ENCODE peak calls at places on chromosome 21, in five cellular contexts. One of them, this sample, is unnamed.

GRCh38 chr21:42975886-42976608 is 1.7 kb downstream of the PKNOX1 start:
- DNase-seq in GM23338: no peak
- DNase-seq in endothelial cell of umbilical vein: no peak
- DNase-seq in transverse colon: no peak
- DNase-seq in stomach: no peak
- DNase-seq in this sample: no peak

GRCh38 chr21:34571994-34572393 is 42.9 kb downstream of the RCAN1 start:
- DNase-seq in GM23338: no peak
- DNase-seq in endothelial cell of umbilical vein: no peak
- DNase-seq in transverse colon: no peak
- DNase-seq in stomach: no peak
- DNase-seq in this sample: no peak

GRCh38 chr21:31363720-31364119 is 19.7 kb upstream of the TIAM1 start:
- DNase-seq in GM23338: no peak
- DNase-seq in endothelial cell of umbilical vein: no peak
- DNase-seq in transverse colon: no peak
- DNase-seq in stomach: no peak
- DNase-seq in this sample: no peak

GRCh38 chr21:33712022-33712803 is 69.9 kb downstream of the ITSN1 start:
- DNase-seq in GM23338: peak; percentile 41
- DNase-seq in endothelial cell of umbilical vein: peak; percentile 43
- DNase-seq in transverse colon: peak; percentile 13
- DNase-seq in stomach: no peak
- DNase-seq in this sample: no peak

GRCh38 chr21:18340387-18340942 is 63.1 kb downstream of the TMPRSS15 start:
- DNase-seq in GM23338: no peak
- DNase-seq in endothelial cell of umbilical vein: no peak
- DNase-seq in transverse colon: no peak
- DNase-seq in stomach: no peak
- DNase-seq in this sample: no peak

GRCh38 chr21:29382029-29382654 is 83.4 kb downstream of the BACH1 start:
- DNase-seq in GM23338: no peak
- DNase-seq in endothelial cell of umbilical vein: peak; percentile 13
- DNase-seq in transverse colon: no peak
- DNase-seq in stomach: no peak
- DNase-seq in this sample: no peak

GRCh38 chr21:16250282-16250681 is 520.5 kb downstream of the USP25 start:
- DNase-seq in GM23338: no peak
- DNase-seq in endothelial cell of umbilical vein: no peak
- DNase-seq in transverse colon: no peak
- DNase-seq in stomach: no peak
- DNase-seq in this sample: no peak

GRCh38 chr21:27802816-27803475 is 836.1 kb upstream of the ADAMTS5 start:
- DNase-seq in GM23338: peak; percentile 82
- DNase-seq in endothelial cell of umbilical vein: peak; percentile 39
- DNase-seq in transverse colon: peak; percentile 39
- DNase-seq in stomach: peak; percentile 44
- DNase-seq in this sample: no peak

GRCh38 chr21:21200103-21200938 is 202.1 kb downstream of the NCAM2 start:
- DNase-seq in GM23338: no peak
- DNase-seq in endothelial cell of umbilical vein: peak; percentile 84
- DNase-seq in transverse colon: peak; percentile 27
- DNase-seq in stomach: no peak
- DNase-seq in this sample: peak; percentile 83

GRCh38 chr21:30248844-30249243 is 32.9 kb upstream of the CLDN8 start:
- DNase-seq in GM23338: peak; percentile 51
- DNase-seq in endothelial cell of umbilical vein: no peak
- DNase-seq in transverse colon: no peak
- DNase-seq in stomach: no peak
- DNase-seq in this sample: no peak

GRCh38 chr21:43817157-43818086 is 28.0 kb downstream of the RRP1 start:
- DNase-seq in GM23338: no peak
- DNase-seq in endothelial cell of umbilical vein: no peak
- DNase-seq in transverse colon: no peak
- DNase-seq in stomach: no peak
- DNase-seq in this sample: no peak

GRCh38 chr21:36028127-36029069 is 31.9 kb downstream of the SETD4 start:
- DNase-seq in GM23338: peak; percentile 83
- DNase-seq in endothelial cell of umbilical vein: peak; percentile 73
- DNase-seq in transverse colon: peak; percentile 77
- DNase-seq in stomach: peak; percentile 81
- DNase-seq in this sample: peak; percentile 89

GRCh38 chr21:31520506-31521163 is 138.9 kb upstream of the SOD1 start:
- DNase-seq in GM23338: no peak
- DNase-seq in endothelial cell of umbilical vein: no peak
- DNase-seq in transverse colon: no peak
- DNase-seq in stomach: no peak
- DNase-seq in this sample: no peak

GRCh38 chr21:17279663-17280062 is 233.2 kb upstream of the CXADR start:
- DNase-seq in GM23338: no peak
- DNase-seq in endothelial cell of umbilical vein: no peak
- DNase-seq in transverse colon: no peak
- DNase-seq in stomach: no peak
- DNase-seq in this sample: no peak

GRCh38 chr21:36321325-36322082 is 1.5 kb downstream of the MORC3 start:
- DNase-seq in GM23338: peak; percentile 66
- DNase-seq in endothelial cell of umbilical vein: peak; percentile 78
- DNase-seq in transverse colon: no peak
- DNase-seq in stomach: peak; percentile 33
- DNase-seq in this sample: no peak

GRCh38 chr21:29091032-29091431 is 17.6 kb upstream of the CCT8 start:
- DNase-seq in GM23338: no peak
- DNase-seq in endothelial cell of umbilical vein: peak; percentile 63
- DNase-seq in transverse colon: no peak
- DNase-seq in stomach: no peak
- DNase-seq in this sample: no peak

GRCh38 chr21:17925900-17926299 is 106.7 kb upstream of the C21orf91 start:
- DNase-seq in GM23338: peak; percentile 43
- DNase-seq in endothelial cell of umbilical vein: peak; percentile 17
- DNase-seq in transverse colon: no peak
- DNase-seq in stomach: no peak
- DNase-seq in this sample: no peak

GRCh38 chr21:15560383-15561056 is 169.3 kb upstream of the USP25 start:
- DNase-seq in GM23338: no peak
- DNase-seq in endothelial cell of umbilical vein: no peak
- DNase-seq in transverse colon: no peak
- DNase-seq in stomach: no peak
- DNase-seq in this sample: no peak

GRCh38 chr21:25934771-25935224 is 200.0 kb downstream of the GABPA start:
- DNase-seq in GM23338: no peak
- DNase-seq in endothelial cell of umbilical vein: peak; percentile 97
- DNase-seq in transverse colon: peak; percentile 51
- DNase-seq in stomach: peak; percentile 75
- DNase-seq in this sample: peak; percentile 92

DNA sequence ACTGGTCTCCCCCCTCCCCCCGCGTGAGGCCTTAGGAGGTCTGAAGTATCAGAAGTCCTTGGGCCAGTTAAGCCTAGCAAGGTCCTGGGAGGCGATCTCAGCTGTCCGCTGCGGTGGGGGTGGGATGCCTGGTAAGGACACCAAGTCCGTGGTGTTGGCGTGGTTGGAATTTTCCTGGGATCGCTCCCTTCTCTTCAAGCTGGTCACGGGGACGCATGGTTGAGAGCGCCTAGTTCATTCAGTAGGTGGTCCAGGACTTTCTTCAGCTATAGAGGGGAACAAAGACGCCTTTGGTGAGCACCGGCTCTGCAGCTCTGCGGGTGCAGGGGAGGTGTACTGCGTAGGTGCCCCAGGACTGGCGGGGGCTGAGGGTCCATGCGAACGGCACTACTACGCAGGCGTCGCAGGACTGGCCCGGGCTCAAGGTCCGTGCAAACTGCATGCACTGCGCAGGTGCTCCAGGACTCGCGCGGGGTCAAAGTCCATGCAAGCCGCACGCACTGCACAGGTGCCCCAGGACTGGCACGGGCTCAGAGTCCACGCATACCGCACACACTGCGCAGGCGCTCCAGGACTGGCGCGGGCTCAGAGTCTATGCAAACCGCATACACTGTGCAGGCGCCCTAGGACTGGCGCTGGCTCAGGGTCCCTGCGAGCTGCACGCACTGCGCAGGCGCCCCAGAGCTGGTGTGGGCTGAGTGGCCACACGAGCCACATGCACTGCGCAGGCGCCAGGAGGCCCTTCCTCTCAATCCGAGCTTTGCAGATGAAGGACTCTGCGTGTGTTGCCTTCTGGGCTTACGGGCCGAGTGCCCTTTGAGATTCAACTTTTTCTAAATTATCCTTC is 36.6 kb upstream of the HMGN1 start:
- DNase-seq in GM23338: no peak
- DNase-seq in endothelial cell of umbilical vein: peak; percentile 77
- DNase-seq in transverse colon: peak; percentile 90
- DNase-seq in stomach: peak; percentile 92
- DNase-seq in this sample: peak; percentile 93
- TF ChIP-seq POLR2AphosphoS5 in GM23338: no peak
- TF ChIP-seq POLR2AphosphoS5 in endothelial cell of umbilical vein: no peak
- TF ChIP-seq POLR2AphosphoS5 in transverse colon: peak; percentile 52
- TF ChIP-seq POLR2AphosphoS5 in stomach: peak; percentile 71
- TF ChIP-seq POLR2AphosphoS5 in this sample: peak; percentile 52

GRCh38 chr21:45455321-45456013 is 50.5 kb downstream of the COL18A1 start:
- DNase-seq in GM23338: no peak
- DNase-seq in endothelial cell of umbilical vein: no peak
- DNase-seq in transverse colon: no peak
- DNase-seq in stomach: no peak
- DNase-seq in this sample: no peak
- H3K4me3 ChIP-seq in GM23338: no peak overlapping the region
- H3K4me3 ChIP-seq in endothelial cell of umbilical vein: no peak overlapping the region
- H3K4me3 ChIP-seq in transverse colon: peak overlapping the region; percentile 27
- H3K4me3 ChIP-seq in stomach: peak overlapping the region; percentile 38
- H3K4me3 ChIP-seq in this sample: peak overlapping the region; percentile 48

GRCh38 chr21:46254208-46254975 is 25.8 kb upstream of the LSS start:
- DNase-seq in GM23338: no peak
- DNase-seq in endothelial cell of umbilical vein: no peak
- DNase-seq in transverse colon: no peak
- DNase-seq in stomach: no peak
- DNase-seq in this sample: no peak
- TF ChIP-seq POLR2AphosphoS5 in GM23338: peak; percentile 26
- TF ChIP-seq POLR2AphosphoS5 in endothelial cell of umbilical vein: no peak
- TF ChIP-seq POLR2AphosphoS5 in transverse colon: no peak
- TF ChIP-seq POLR2AphosphoS5 in stomach: no peak
- TF ChIP-seq POLR2AphosphoS5 in this sample: no peak

GRCh38 chr21:39721885-39722284 is 23.1 kb upstream of the IGSF5 start:
- DNase-seq in GM23338: no peak
- DNase-seq in endothelial cell of umbilical vein: no peak
- DNase-seq in transverse colon: peak; percentile 34
- DNase-seq in stomach: no peak
- DNase-seq in this sample: no peak
- H3K4me3 ChIP-seq in GM23338: no peak overlapping the region
- H3K4me3 ChIP-seq in endothelial cell of umbilical vein: no peak overlapping the region
- H3K4me3 ChIP-seq in transverse colon: no peak overlapping the region
- H3K4me3 ChIP-seq in stomach: no peak overlapping the region
- H3K4me3 ChIP-seq in this sample: no peak overlapping the region

DNA sequence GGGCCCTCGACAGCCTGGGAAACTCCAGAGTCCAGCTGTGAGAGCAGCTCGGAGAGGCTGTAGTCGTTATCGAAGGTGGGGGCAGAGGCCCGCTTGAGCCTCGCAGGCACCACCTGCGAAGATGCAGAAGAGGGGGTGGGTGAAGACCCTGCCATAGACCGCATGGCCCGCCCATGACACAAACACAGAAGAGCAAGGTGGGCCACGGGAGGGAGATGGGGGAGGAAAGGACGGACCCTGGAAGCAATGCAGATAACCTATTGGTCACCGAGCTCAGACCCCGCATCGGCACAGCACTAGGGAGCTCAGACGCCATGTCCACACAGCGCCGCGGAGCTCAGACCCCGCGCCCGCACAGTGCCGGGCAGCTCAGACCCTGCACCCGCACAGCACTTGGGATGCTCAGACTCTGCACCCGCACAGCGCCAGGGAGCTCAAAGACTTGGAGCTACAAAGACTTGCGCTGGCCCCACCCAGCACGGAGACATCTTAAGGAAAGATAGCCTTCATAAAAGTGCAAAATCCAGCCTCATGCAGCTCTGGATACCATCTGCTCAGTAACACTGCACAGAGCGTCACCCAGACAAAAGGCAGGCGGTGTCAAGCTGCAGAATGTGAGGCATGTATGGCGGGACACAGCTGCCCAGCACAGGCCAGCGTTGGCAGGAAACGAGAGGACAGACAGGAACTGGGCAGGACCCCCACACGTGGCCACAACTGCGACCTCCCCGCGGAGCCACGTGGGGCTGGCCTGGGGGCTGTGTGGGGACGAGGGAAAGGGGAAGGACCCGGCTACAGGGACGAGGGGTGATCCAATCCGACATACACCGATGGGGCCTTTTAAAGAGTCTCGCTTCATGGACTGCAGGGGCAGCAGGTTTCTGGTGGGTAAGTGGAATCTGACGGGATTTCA is 22.6 kb downstream of the RIPK4 start:
- DNase-seq in GM23338: no peak
- DNase-seq in endothelial cell of umbilical vein: no peak
- DNase-seq in transverse colon: no peak
- DNase-seq in stomach: no peak
- DNase-seq in this sample: no peak
- TF ChIP-seq POLR2AphosphoS5 in GM23338: no peak
- TF ChIP-seq POLR2AphosphoS5 in endothelial cell of umbilical vein: no peak
- TF ChIP-seq POLR2AphosphoS5 in transverse colon: no peak
- TF ChIP-seq POLR2AphosphoS5 in stomach: peak; percentile 41
- TF ChIP-seq POLR2AphosphoS5 in this sample: no peak

This sample was measured in sigmoid colon.